ENCODE peak calls at places on chromosome 9, in six cellular contexts. One of them, this sample, is unnamed.

GRCh38 chr9:120774719-120775118 is 18.5 kb downstream of the FBXW2 start:
- DNase-seq in EL: no peak
- DNase-seq in breast epithelium: no peak
- DNase-seq in sciatic nerve: no peak
- DNase-seq in NCI-H2107: no peak
- DNase-seq in stimulated activated CD8-positive, alpha-beta memory T cell treated with anti-CD3 and anti-CD28 coated beads, Interleukin-4, amount 100 ng/mL, for 1 hour: no peak
- DNase-seq in this sample: no peak

GRCh38 chr9:130887494-130888144 is 9.0 kb downstream of the QRFP start:
- DNase-seq in stimulated activated CD8-positive, alpha-beta memory T cell treated with anti-CD3 and anti-CD28 coated beads, Interleukin-4, amount 100 ng/mL, for 1 hour: no peak
- DNase-seq in NCI-H2107: no peak
- DNase-seq in EL: no peak
- DNase-seq in sciatic nerve: no peak
- DNase-seq in breast epithelium: no peak
- DNase-seq in this sample: no peak

GRCh38 chr9:33800886-33801285 is 5.5 kb downstream of the PRSS3 start:
- DNase-seq in EL: no peak
- DNase-seq in breast epithelium: no peak
- DNase-seq in stimulated activated CD8-positive, alpha-beta memory T cell treated with anti-CD3 and anti-CD28 coated beads, Interleukin-4, amount 100 ng/mL, for 1 hour: no peak
- DNase-seq in NCI-H2107: no peak
- DNase-seq in sciatic nerve: no peak
- DNase-seq in this sample: no peak

GRCh38 chr9:119365291-119366027 is 3.8 kb downstream of the BRINP1 start:
- DNase-seq in EL: peak
- DNase-seq in NCI-H2107: peak
- DNase-seq in breast epithelium: no peak
- DNase-seq in sciatic nerve: no peak
- DNase-seq in stimulated activated CD8-positive, alpha-beta memory T cell treated with anti-CD3 and anti-CD28 coated beads, Interleukin-4, amount 100 ng/mL, for 1 hour: no peak
- DNase-seq in this sample: no peak

GRCh38 chr9:100324594-100325200 is 28.0 kb downstream of the TEX10 start:
- DNase-seq in EL: peak
- DNase-seq in breast epithelium: no peak
- DNase-seq in sciatic nerve: no peak
- DNase-seq in stimulated activated CD8-positive, alpha-beta memory T cell treated with anti-CD3 and anti-CD28 coated beads, Interleukin-4, amount 100 ng/mL, for 1 hour: no peak
- DNase-seq in NCI-H2107: no peak
- DNase-seq in this sample: no peak

GRCh38 chr9:115883467-115884329 is 269.9 kb upstream of the PAPPA start:
- DNase-seq in sciatic nerve: no peak
- DNase-seq in breast epithelium: no peak
- DNase-seq in stimulated activated CD8-positive, alpha-beta memory T cell treated with anti-CD3 and anti-CD28 coated beads, Interleukin-4, amount 100 ng/mL, for 1 hour: no peak
- DNase-seq in EL: peak
- DNase-seq in NCI-H2107: peak
- DNase-seq in this sample: no peak

GRCh38 chr9:137836831-137837241 is 40.7 kb upstream of the CACNA1B start:
- DNase-seq in EL: no peak
- DNase-seq in sciatic nerve: no peak
- DNase-seq in stimulated activated CD8-positive, alpha-beta memory T cell treated with anti-CD3 and anti-CD28 coated beads, Interleukin-4, amount 100 ng/mL, for 1 hour: no peak
- DNase-seq in NCI-H2107: no peak
- DNase-seq in breast epithelium: no peak
- DNase-seq in this sample: no peak

GRCh38 chr9:37037137-37037743 is 3.2 kb upstream of the PAX5 start:
- DNase-seq in breast epithelium: no peak
- DNase-seq in EL: no peak
- DNase-seq in sciatic nerve: no peak
- DNase-seq in NCI-H2107: no peak
- DNase-seq in stimulated activated CD8-positive, alpha-beta memory T cell treated with anti-CD3 and anti-CD28 coated beads, Interleukin-4, amount 100 ng/mL, for 1 hour: no peak
- DNase-seq in this sample: no peak

GRCh38 chr9:93033541-93033940 is 25.0 kb upstream of the SUSD3 start:
- DNase-seq in EL: no peak
- DNase-seq in sciatic nerve: no peak
- DNase-seq in breast epithelium: no peak
- DNase-seq in NCI-H2107: peak
- DNase-seq in stimulated activated CD8-positive, alpha-beta memory T cell treated with anti-CD3 and anti-CD28 coated beads, Interleukin-4, amount 100 ng/mL, for 1 hour: no peak
- DNase-seq in this sample: no peak

GRCh38 chr9:38227656-38228055 is 158.6 kb upstream of the SHB start:
- DNase-seq in breast epithelium: no peak
- DNase-seq in stimulated activated CD8-positive, alpha-beta memory T cell treated with anti-CD3 and anti-CD28 coated beads, Interleukin-4, amount 100 ng/mL, for 1 hour: no peak
- DNase-seq in EL: peak
- DNase-seq in sciatic nerve: no peak
- DNase-seq in NCI-H2107: no peak
- DNase-seq in this sample: no peak

GRCh38 chr9:87648606-87649005 is 77.3 kb upstream of the CTSL start:
- DNase-seq in breast epithelium: no peak
- DNase-seq in sciatic nerve: no peak
- DNase-seq in stimulated activated CD8-positive, alpha-beta memory T cell treated with anti-CD3 and anti-CD28 coated beads, Interleukin-4, amount 100 ng/mL, for 1 hour: no peak
- DNase-seq in NCI-H2107: no peak
- DNase-seq in EL: no peak
- DNase-seq in this sample: no peak

GRCh38 chr9:131481441-131482342 is 21.0 kb upstream of the POMT1 start:
- DNase-seq in stimulated activated CD8-positive, alpha-beta memory T cell treated with anti-CD3 and anti-CD28 coated beads, Interleukin-4, amount 100 ng/mL, for 1 hour: no peak
- DNase-seq in EL: no peak
- DNase-seq in sciatic nerve: no peak
- DNase-seq in NCI-H2107: no peak
- DNase-seq in breast epithelium: no peak
- DNase-seq in this sample: no peak

GRCh38 chr9:95363051-95363841 is 45.7 kb upstream of the FANCC start:
- DNase-seq in breast epithelium: no peak
- DNase-seq in sciatic nerve: no peak
- DNase-seq in stimulated activated CD8-positive, alpha-beta memory T cell treated with anti-CD3 and anti-CD28 coated beads, Interleukin-4, amount 100 ng/mL, for 1 hour: no peak
- DNase-seq in EL: peak
- DNase-seq in NCI-H2107: no peak
- DNase-seq in this sample: no peak

GRCh38 chr9:97868859-97869258 is 15.8 kb downstream of the FOXE1 start:
- DNase-seq in breast epithelium: no peak
- DNase-seq in EL: no peak
- DNase-seq in NCI-H2107: no peak
- DNase-seq in sciatic nerve: no peak
- DNase-seq in stimulated activated CD8-positive, alpha-beta memory T cell treated with anti-CD3 and anti-CD28 coated beads, Interleukin-4, amount 100 ng/mL, for 1 hour: no peak
- DNase-seq in this sample: no peak

GRCh38 chr9:129145841-129146292 is 32.2 kb downstream of the IER5L start:
- DNase-seq in breast epithelium: no peak
- DNase-seq in stimulated activated CD8-positive, alpha-beta memory T cell treated with anti-CD3 and anti-CD28 coated beads, Interleukin-4, amount 100 ng/mL, for 1 hour: no peak
- DNase-seq in sciatic nerve: no peak
- DNase-seq in EL: peak
- DNase-seq in NCI-H2107: no peak
- DNase-seq in this sample: no peak

GRCh38 chr9:112446080-112446479 is 40.5 kb upstream of the KIAA1958 start:
- DNase-seq in stimulated activated CD8-positive, alpha-beta memory T cell treated with anti-CD3 and anti-CD28 coated beads, Interleukin-4, amount 100 ng/mL, for 1 hour: no peak
- DNase-seq in breast epithelium: no peak
- DNase-seq in EL: no peak
- DNase-seq in sciatic nerve: no peak
- DNase-seq in NCI-H2107: no peak
- DNase-seq in this sample: no peak

GRCh38 chr9:126335837-126336236 is 9.2 kb downstream of the MVB12B start:
- DNase-seq in NCI-H2107: no peak
- DNase-seq in stimulated activated CD8-positive, alpha-beta memory T cell treated with anti-CD3 and anti-CD28 coated beads, Interleukin-4, amount 100 ng/mL, for 1 hour: no peak
- DNase-seq in breast epithelium: no peak
- DNase-seq in EL: no peak
- DNase-seq in sciatic nerve: no peak
- DNase-seq in this sample: no peak

GRCh38 chr9:22117511-22118388 is 108.6 kb upstream of the CDKN2B start:
- DNase-seq in EL: peak
- DNase-seq in stimulated activated CD8-positive, alpha-beta memory T cell treated with anti-CD3 and anti-CD28 coated beads, Interleukin-4, amount 100 ng/mL, for 1 hour: no peak
- DNase-seq in breast epithelium: no peak
- DNase-seq in NCI-H2107: no peak
- DNase-seq in sciatic nerve: no peak
- DNase-seq in this sample: no peak